ENCODE peak calls at places on chromosomes 13 and 19, in ten cellular contexts. C is tibial nerve, A is IMR-90, H is upper lobe of left lung, G is endothelial cell of umbilical vein, D is adrenal gland, K is breast epithelium, N is testis, I is HCT116, Y is sigmoid colon. V is an unnamed sample.

GRCh38 chr19:16834747-16835146 is 5.5 kb downstream of the SIN3B start:
- DNase-seq in C (no peak), A (peak; percentile 28), H (no peak), G (no peak), D (no peak), K (no peak), N (no peak), I (no peak), Y (no peak), V (no peak)

GRCh38 chr13:43786766-43787517 is at the start of gene ENOX1:
- DNase-seq in C (no peak), A (peak; percentile 74), H (peak; percentile 90), G (peak; percentile 45), D (peak; percentile 46), K (no peak), N (peak; percentile 84), I (peak; percentile 34), Y (peak; percentile 90), V (peak; percentile 77)

GRCh38 chr13:26713341-26713740 is 47.2 kb downstream of the GPR12 start:
- DNase-seq in C (no peak), A (no peak), H (no peak), G (no peak), D (no peak), K (no peak), N (no peak), I (no peak), Y (no peak), V (no peak)

GRCh38 chr19:7333198-7334118 is 15.3 kb upstream of the ARHGEF18 start:
- DNase-seq in C (no peak), A (no peak), H (no peak), G (peak; percentile 61), D (no peak), K (no peak), N (peak; percentile 91), I (no peak), Y (peak; percentile 47), V (peak; percentile 64)

GRCh38 chr19:18264956-18265610 is 9.2 kb downstream of the IQCN start:
- DNase-seq in C (no peak), A (no peak), H (peak; percentile 84), G (no peak), D (no peak), K (no peak), N (no peak), I (no peak), Y (no peak), V (no peak)

GRCh38 chr19:3968556-3969434 is 2.1 kb downstream of the DAPK3 start:
- DNase-seq in C (peak; percentile 79), A (peak; percentile 100), H (no peak), G (peak; percentile 100), D (no peak), K (peak; percentile 88), N (peak; percentile 87), I (peak; percentile 85), Y (peak; percentile 98), V (no peak)

GRCh38 chr13:27334774-27335490 is 64.3 kb downstream of the RASL11A start:
- DNase-seq in C (no peak), A (peak; percentile 90), H (no peak), G (no peak), D (no peak), K (no peak), N (no peak), I (no peak), Y (no peak), V (no peak)

GRCh38 chr13:67299731-67300130 is 69.6 kb upstream of the PCDH9 start:
- DNase-seq in C (no peak), A (peak; percentile 38), H (no peak), G (no peak), D (no peak), K (no peak), N (no peak), I (no peak), Y (no peak), V (no peak)

GRCh38 chr19:412356-413355 is 3.7 kb upstream of the C2CD4C start:
- DNase-seq in C (no peak), A (no peak), H (no peak), G (no peak), D (no peak), K (no peak), N (no peak), I (no peak), Y (no peak), V (peak; percentile 49)

GRCh38 chr19:46546194-46546896 is 50.7 kb upstream of the PNMA8B start:
- DNase-seq in C (no peak), A (peak; percentile 14), H (no peak), G (peak; percentile 15), D (peak; percentile 67), K (no peak), N (peak; percentile 56), I (no peak), Y (no peak), V (peak; percentile 73)

GRCh38 chr19:50922316-50922853 is 11.2 kb upstream of the KLK4 start:
- DNase-seq in C (peak; percentile 23), A (peak; percentile 67), H (peak; percentile 51), G (peak; percentile 65), D (peak; percentile 81), K (peak; percentile 72), N (peak; percentile 85), I (peak; percentile 84), Y (peak; percentile 80), V (peak; percentile 90)

GRCh38 chr13:30115257-30115600 is 192.1 kb downstream of the KATNAL1 start:
- DNase-seq in C (no peak), A (no peak), H (no peak), G (no peak), D (no peak), K (no peak), N (no peak), I (no peak), Y (no peak), V (no peak)

GRCh38 chr19:47742636-47743035 is 2.7 kb upstream of the NOP53 start:
- DNase-seq in C (no peak), A (no peak), H (no peak), G (no peak), D (no peak), K (no peak), N (no peak), I (no peak), Y (no peak), V (no peak)

GRCh38 chr19:3096902-3097326 is 2.8 kb downstream of the GNA11 start:
- DNase-seq in C (no peak), A (no peak), H (peak; percentile 43), G (no peak), D (no peak), K (no peak), N (no peak), I (no peak), Y (no peak), V (peak; percentile 65)

GRCh38 chr19:47436712-47437401 is 17.5 kb upstream of the MEIS3 start:
- DNase-seq in C (peak; percentile 68), A (peak; percentile 47), H (no peak), G (peak; percentile 55), D (peak; percentile 82), K (peak; percentile 87), N (peak; percentile 87), I (peak; percentile 62), Y (peak; percentile 88), V (peak; percentile 94)

GRCh38 chr13:32850311-32851052 is 165.7 kb upstream of the KL start:
- DNase-seq in C (no peak), A (no peak), H (no peak), G (no peak), D (no peak), K (no peak), N (no peak), I (no peak), Y (no peak), V (no peak)

DNA sequence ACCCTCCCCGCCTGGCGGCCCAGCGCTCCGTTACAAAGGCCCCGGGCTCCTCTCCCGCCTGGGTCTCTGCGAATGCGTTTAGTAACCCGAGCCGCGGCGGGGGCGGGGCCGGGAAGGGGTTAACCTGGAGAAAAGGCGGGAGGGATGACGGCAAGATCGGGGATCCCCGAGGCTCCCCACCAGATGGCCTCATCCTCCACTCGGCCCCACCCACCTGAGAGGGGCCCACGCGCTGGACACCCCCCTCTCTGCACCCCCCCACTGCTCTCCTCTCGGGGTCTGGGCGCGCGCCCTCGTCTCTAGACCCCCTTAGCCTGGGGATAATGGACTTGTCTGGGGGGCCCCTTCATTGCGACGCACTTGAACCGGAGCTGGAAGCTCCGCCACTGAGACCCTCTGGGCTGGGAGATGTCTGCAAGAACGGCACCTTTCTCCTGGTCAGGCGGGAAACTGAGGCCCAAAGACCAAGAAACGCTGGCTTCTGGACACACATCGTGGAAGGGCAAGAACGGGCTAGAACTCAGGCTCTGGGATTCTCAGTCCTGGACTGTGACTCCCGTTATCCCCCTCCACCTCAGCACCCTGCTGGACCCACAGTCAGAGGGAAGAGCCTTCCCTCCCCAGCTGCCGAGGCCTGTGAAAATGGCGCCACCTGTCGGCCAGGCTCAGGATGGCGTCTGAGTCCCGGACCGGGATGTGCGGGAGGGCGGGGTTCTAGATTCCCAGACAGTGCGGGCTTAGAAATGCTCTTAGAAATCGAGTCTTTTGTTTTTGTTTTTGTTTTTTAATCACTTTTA is 2.9 kb upstream of the LTBP4 start:
- DNase-seq in C (peak; percentile 89), A (peak; percentile 87), H (peak; percentile 94), G (peak; percentile 87), D (peak; percentile 89), K (peak; percentile 93), N (peak; percentile 94), I (peak; percentile 86), Y (peak; percentile 95), V (peak; percentile 95)
- TF ChIP-seq POLR2A in C (no peak), A (peak; percentile 65), H (no peak), G (peak; percentile 39), D (no peak), K (no peak), N (no peak), I (peak; percentile 63), Y (no peak), V (no peak)

GRCh38 chr19:36392916-36393673 is 14.1 kb upstream of the ZFP14 start:
- DNase-seq in C (no peak), A (no peak), H (no peak), G (no peak), D (no peak), K (no peak), N (no peak), I (no peak), Y (no peak), V (no peak)
- H3K9me3 ChIP-seq in C (peaks cover 15% of the 10 kb centered on the region), A (peaks cover 60% of the 10 kb centered on the region), H (peaks cover 49% of the 10 kb centered on the region), G (peaks cover 18% of the 10 kb centered on the region), D (peaks cover 6% of the 10 kb centered on the region), K (peaks cover 93% of the 10 kb centered on the region), N (no peaks in the 10 kb centered on the region), I (peaks cover 10% of the 10 kb centered on the region), Y (peaks cover 48% of the 10 kb centered on the region), V (peaks cover 100% of the 10 kb centered on the region)

GRCh38 chr13:21917046-21918010 is 246.5 kb downstream of the FGF9 start:
- DNase-seq in C (no peak), A (peak; percentile 19), H (no peak), G (no peak), D (peak; percentile 27), K (no peak), N (peak; percentile 52), I (no peak), Y (no peak), V (no peak)
- TF ChIP-seq POLR2A in C (no peak), A (no peak), H (no peak), G (no peak), D (no peak), K (no peak), N (no peak), I (no peak), Y (no peak), V (no peak)

DNA sequence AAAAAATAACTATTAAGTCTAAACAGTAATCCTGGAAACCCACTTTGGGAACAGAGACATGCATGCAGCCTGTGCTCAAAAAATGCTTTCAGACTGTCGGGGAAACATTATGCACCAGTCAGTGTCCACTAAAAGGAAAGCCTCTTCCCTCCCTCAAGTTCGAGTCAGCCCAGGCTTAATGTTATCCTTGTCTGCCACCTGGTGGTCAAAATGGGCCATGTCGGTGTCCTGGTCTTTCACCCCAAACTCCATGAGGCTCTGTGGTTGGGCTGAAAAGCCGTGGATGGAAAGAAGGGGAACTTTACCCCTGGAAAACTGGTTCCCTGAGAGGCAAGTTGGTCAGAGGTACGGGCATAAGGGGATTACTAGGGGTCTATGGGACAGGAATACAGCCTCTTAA is 88.4 kb upstream of the ZNF492 start:
- DNase-seq in C (no peak), A (no peak), H (no peak), G (no peak), D (no peak), K (peak; percentile 70), N (peak; percentile 86), I (peak; percentile 8), Y (no peak), V (no peak)
- H3K9me3 ChIP-seq in C (no peaks in the 10 kb centered on the region), A (peaks cover 33% of the 10 kb centered on the region), H (no peaks in the 10 kb centered on the region), G (peaks cover 17% of the 10 kb centered on the region), D (no peaks in the 10 kb centered on the region), K (peaks cover 8% of the 10 kb centered on the region), N (no peaks in the 10 kb centered on the region), I (peaks cover 14% of the 10 kb centered on the region), Y (peaks cover 20% of the 10 kb centered on the region), V (peaks cover 59% of the 10 kb centered on the region)

V was measured in spleen.